ENCODE peak calls at places on chromosomes 12 and 14, in nine cellular contexts. One of them, this sample, is unnamed.

GRCh38 chr12:13362260-13362841 is 165.8 kb downstream of the EMP1 start:
- DNase-seq in prostate gland: peak
- DNase-seq in A673: peak
- DNase-seq in AG10803: peak
- DNase-seq in AG04450: no peak
- DNase-seq in CD8-positive, alpha-beta T cell: no peak
- DNase-seq in CD4-positive, alpha-beta memory T cell: peak
- DNase-seq in pancreas: peak
- DNase-seq in aorta: no peak
- DNase-seq in this sample: peak

GRCh38 chr12:29782821-29783772 is 645 bp downstream of the TMTC1 start:
- DNase-seq in aorta: peak
- DNase-seq in CD8-positive, alpha-beta T cell: no peak
- DNase-seq in pancreas: peak
- DNase-seq in A673: peak
- DNase-seq in AG04450: no peak
- DNase-seq in CD4-positive, alpha-beta memory T cell: no peak
- DNase-seq in prostate gland: peak
- DNase-seq in AG10803: no peak
- DNase-seq in this sample: peak

GRCh38 chr14:77037338-77037782 is 8.9 kb upstream of the IRF2BPL start:
- DNase-seq in prostate gland: no peak
- DNase-seq in aorta: no peak
- DNase-seq in A673: no peak
- DNase-seq in AG04450: no peak
- DNase-seq in pancreas: no peak
- DNase-seq in CD8-positive, alpha-beta T cell: no peak
- DNase-seq in AG10803: no peak
- DNase-seq in CD4-positive, alpha-beta memory T cell: no peak
- DNase-seq in this sample: no peak

GRCh38 chr12:13583630-13584029 is 387.1 kb downstream of the EMP1 start:
- DNase-seq in A673: no peak
- DNase-seq in pancreas: no peak
- DNase-seq in prostate gland: no peak
- DNase-seq in CD4-positive, alpha-beta memory T cell: no peak
- DNase-seq in CD8-positive, alpha-beta T cell: no peak
- DNase-seq in aorta: no peak
- DNase-seq in AG10803: no peak
- DNase-seq in AG04450: no peak
- DNase-seq in this sample: no peak

GRCh38 chr12:25089738-25090137 is 105.2 kb downstream of the DNAI7 start:
- DNase-seq in prostate gland: peak
- DNase-seq in CD8-positive, alpha-beta T cell: no peak
- DNase-seq in aorta: no peak
- DNase-seq in AG04450: no peak
- DNase-seq in AG10803: no peak
- DNase-seq in A673: no peak
- DNase-seq in pancreas: no peak
- DNase-seq in CD4-positive, alpha-beta memory T cell: no peak
- DNase-seq in this sample: no peak

GRCh38 chr14:55698051-55698450 is 118.0 kb downstream of the KTN1 start:
- DNase-seq in AG10803: no peak
- DNase-seq in pancreas: no peak
- DNase-seq in CD4-positive, alpha-beta memory T cell: no peak
- DNase-seq in AG04450: no peak
- DNase-seq in aorta: no peak
- DNase-seq in CD8-positive, alpha-beta T cell: no peak
- DNase-seq in A673: no peak
- DNase-seq in prostate gland: no peak
- DNase-seq in this sample: no peak

GRCh38 chr12:79678306-79678705 is 12.5 kb downstream of the PAWR start:
- DNase-seq in CD4-positive, alpha-beta memory T cell: no peak
- DNase-seq in AG10803: no peak
- DNase-seq in A673: no peak
- DNase-seq in pancreas: no peak
- DNase-seq in prostate gland: peak
- DNase-seq in CD8-positive, alpha-beta T cell: no peak
- DNase-seq in AG04450: no peak
- DNase-seq in aorta: no peak
- DNase-seq in this sample: no peak

GRCh38 chr12:2622460-2622859 is 172.3 kb upstream of the FKBP4 start:
- DNase-seq in aorta: no peak
- DNase-seq in CD8-positive, alpha-beta T cell: no peak
- DNase-seq in prostate gland: no peak
- DNase-seq in CD4-positive, alpha-beta memory T cell: no peak
- DNase-seq in AG10803: no peak
- DNase-seq in pancreas: no peak
- DNase-seq in A673: no peak
- DNase-seq in AG04450: no peak
- DNase-seq in this sample: no peak

GRCh38 chr14:89357655-89358297 is 59.3 kb downstream of the FOXN3 start:
- DNase-seq in aorta: no peak
- DNase-seq in A673: no peak
- DNase-seq in prostate gland: no peak
- DNase-seq in AG04450: no peak
- DNase-seq in CD8-positive, alpha-beta T cell: no peak
- DNase-seq in pancreas: no peak
- DNase-seq in CD4-positive, alpha-beta memory T cell: no peak
- DNase-seq in AG10803: no peak
- DNase-seq in this sample: no peak

GRCh38 chr12:132393245-132393795 is 63.9 kb upstream of the GALNT9 start:
- DNase-seq in aorta: peak
- DNase-seq in AG10803: no peak
- DNase-seq in prostate gland: no peak
- DNase-seq in CD8-positive, alpha-beta T cell: no peak
- DNase-seq in AG04450: no peak
- DNase-seq in A673: no peak
- DNase-seq in CD4-positive, alpha-beta memory T cell: no peak
- DNase-seq in pancreas: no peak
- DNase-seq in this sample: no peak

GRCh38 chr12:40312982-40313576 is 88.3 kb downstream of the LRRK2 start:
- DNase-seq in AG04450: no peak
- DNase-seq in aorta: no peak
- DNase-seq in CD4-positive, alpha-beta memory T cell: peak
- DNase-seq in AG10803: peak
- DNase-seq in prostate gland: no peak
- DNase-seq in A673: peak
- DNase-seq in CD8-positive, alpha-beta T cell: no peak
- DNase-seq in pancreas: no peak
- DNase-seq in this sample: peak

GRCh38 chr14:104858811-104859426 is 6.1 kb upstream of the CEP170B start:
- DNase-seq in prostate gland: no peak
- DNase-seq in AG04450: no peak
- DNase-seq in A673: no peak
- DNase-seq in CD4-positive, alpha-beta memory T cell: no peak
- DNase-seq in CD8-positive, alpha-beta T cell: no peak
- DNase-seq in aorta: no peak
- DNase-seq in pancreas: no peak
- DNase-seq in AG10803: no peak
- DNase-seq in this sample: no peak

GRCh38 chr12:103444983-103445382 is 50.8 kb downstream of the C12orf42 start:
- DNase-seq in pancreas: no peak
- DNase-seq in AG10803: no peak
- DNase-seq in CD8-positive, alpha-beta T cell: no peak
- DNase-seq in CD4-positive, alpha-beta memory T cell: no peak
- DNase-seq in A673: no peak
- DNase-seq in prostate gland: no peak
- DNase-seq in aorta: no peak
- DNase-seq in AG04450: no peak
- DNase-seq in this sample: no peak

GRCh38 chr14:94408546-94409095 is 20.2 kb upstream of the SERPINA1 start:
- DNase-seq in CD8-positive, alpha-beta T cell: no peak
- DNase-seq in AG04450: no peak
- DNase-seq in aorta: no peak
- DNase-seq in A673: no peak
- DNase-seq in AG10803: peak
- DNase-seq in CD4-positive, alpha-beta memory T cell: no peak
- DNase-seq in prostate gland: no peak
- DNase-seq in pancreas: no peak
- DNase-seq in this sample: no peak

GRCh38 chr12:31715283-31715825 is 13.5 kb downstream of the AMN1 start:
- DNase-seq in CD4-positive, alpha-beta memory T cell: no peak
- DNase-seq in prostate gland: no peak
- DNase-seq in pancreas: no peak
- DNase-seq in AG10803: no peak
- DNase-seq in AG04450: no peak
- DNase-seq in aorta: no peak
- DNase-seq in A673: no peak
- DNase-seq in CD8-positive, alpha-beta T cell: no peak
- DNase-seq in this sample: peak

GRCh38 chr12:106195638-106196037 is 52.2 kb downstream of the CKAP4 start:
- DNase-seq in CD8-positive, alpha-beta T cell: no peak
- DNase-seq in A673: no peak
- DNase-seq in CD4-positive, alpha-beta memory T cell: no peak
- DNase-seq in aorta: peak
- DNase-seq in pancreas: peak
- DNase-seq in prostate gland: peak
- DNase-seq in AG10803: peak
- DNase-seq in AG04450: no peak
- DNase-seq in this sample: peak

GRCh38 chr12:106300761-106301160 is 1.8 kb upstream of the TCP11L2 start:
- DNase-seq in CD4-positive, alpha-beta memory T cell: no peak
- DNase-seq in prostate gland: no peak
- DNase-seq in pancreas: no peak
- DNase-seq in CD8-positive, alpha-beta T cell: no peak
- DNase-seq in AG04450: no peak
- DNase-seq in aorta: no peak
- DNase-seq in A673: no peak
- DNase-seq in AG10803: no peak
- DNase-seq in this sample: peak

GRCh38 chr14:68951051-68951797 is 27.9 kb downstream of the ACTN1 start:
- DNase-seq in AG10803: peak
- DNase-seq in AG04450: peak
- DNase-seq in prostate gland: peak
- DNase-seq in A673: peak
- DNase-seq in aorta: peak
- DNase-seq in CD8-positive, alpha-beta T cell: no peak
- DNase-seq in pancreas: no peak
- DNase-seq in CD4-positive, alpha-beta memory T cell: no peak
- DNase-seq in this sample: peak
- H3K4me3 ChIP-seq in AG10803: peak
- H3K4me3 ChIP-seq in AG04450: peak
- H3K4me3 ChIP-seq in prostate gland: no peak
- H3K4me3 ChIP-seq in A673: no peak
- H3K4me3 ChIP-seq in aorta: no peak
- H3K4me3 ChIP-seq in CD8-positive, alpha-beta T cell: no peak
- H3K4me3 ChIP-seq in pancreas: no peak
- H3K4me3 ChIP-seq in CD4-positive, alpha-beta memory T cell: no peak
- H3K4me3 ChIP-seq in this sample: no peak

DNA sequence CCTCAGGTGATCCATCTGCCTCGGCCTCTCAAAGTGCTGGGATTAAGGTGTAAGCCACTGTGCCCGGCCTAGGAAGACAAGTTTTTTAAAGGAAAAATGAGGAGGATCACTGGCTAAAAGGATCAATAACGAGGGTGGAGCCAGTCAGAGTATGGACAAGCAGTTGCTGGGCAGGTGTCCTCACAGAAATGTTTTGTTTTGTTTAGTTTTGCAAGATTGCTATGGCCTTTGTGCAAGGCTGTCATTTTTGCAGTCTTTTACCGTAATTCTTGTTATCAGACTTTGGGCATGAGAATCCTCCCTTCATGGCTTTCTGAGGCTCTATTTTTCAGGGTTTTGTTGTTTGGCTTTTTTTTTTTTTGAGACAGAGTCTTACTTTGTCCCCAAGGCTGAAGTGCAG is 11.9 kb upstream of the METAP2 start:
- DNase-seq in AG10803: no peak
- DNase-seq in CD4-positive, alpha-beta memory T cell: no peak
- DNase-seq in aorta: no peak
- DNase-seq in AG04450: no peak
- DNase-seq in A673: no peak
- DNase-seq in prostate gland: no peak
- DNase-seq in CD8-positive, alpha-beta T cell: no peak
- DNase-seq in pancreas: no peak
- DNase-seq in this sample: no peak
- H3K4me3 ChIP-seq in AG10803: no peak
- H3K4me3 ChIP-seq in CD4-positive, alpha-beta memory T cell: no peak
- H3K4me3 ChIP-seq in aorta: no peak
- H3K4me3 ChIP-seq in AG04450: no peak
- H3K4me3 ChIP-seq in A673: no peak
- H3K4me3 ChIP-seq in prostate gland: no peak
- H3K4me3 ChIP-seq in CD8-positive, alpha-beta T cell: no peak
- H3K4me3 ChIP-seq in pancreas: no peak
- H3K4me3 ChIP-seq in this sample: no peak

DNA sequence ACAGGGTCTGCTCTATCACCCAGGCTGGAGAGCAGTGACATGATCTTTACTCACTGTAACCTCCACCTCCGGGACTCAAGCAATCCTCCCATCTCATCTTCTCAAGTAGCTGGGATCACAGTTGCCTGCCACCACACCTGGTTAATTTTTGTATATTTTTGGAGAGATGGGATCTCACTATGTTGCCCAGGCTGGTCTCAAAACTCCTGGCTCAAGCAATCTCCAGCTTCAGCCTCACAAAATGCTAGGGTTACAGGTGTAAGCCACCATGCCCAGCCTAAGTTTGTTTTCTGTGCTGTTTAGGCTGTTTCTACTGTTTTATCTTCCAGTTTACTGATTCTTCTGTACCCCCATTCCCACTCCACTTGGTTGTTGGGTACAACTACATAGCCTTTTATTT is 66.3 kb downstream of the INSM2 start:
- DNase-seq in AG10803: no peak
- DNase-seq in aorta: no peak
- DNase-seq in prostate gland: no peak
- DNase-seq in A673: no peak
- DNase-seq in CD4-positive, alpha-beta memory T cell: no peak
- DNase-seq in CD8-positive, alpha-beta T cell: no peak
- DNase-seq in pancreas: no peak
- DNase-seq in AG04450: no peak
- DNase-seq in this sample: no peak
- H3K4me3 ChIP-seq in AG10803: no peak
- H3K4me3 ChIP-seq in aorta: no peak
- H3K4me3 ChIP-seq in prostate gland: no peak
- H3K4me3 ChIP-seq in A673: no peak
- H3K4me3 ChIP-seq in CD4-positive, alpha-beta memory T cell: no peak
- H3K4me3 ChIP-seq in CD8-positive, alpha-beta T cell: no peak
- H3K4me3 ChIP-seq in pancreas: no peak
- H3K4me3 ChIP-seq in AG04450: no peak
- H3K4me3 ChIP-seq in this sample: no peak

DNA sequence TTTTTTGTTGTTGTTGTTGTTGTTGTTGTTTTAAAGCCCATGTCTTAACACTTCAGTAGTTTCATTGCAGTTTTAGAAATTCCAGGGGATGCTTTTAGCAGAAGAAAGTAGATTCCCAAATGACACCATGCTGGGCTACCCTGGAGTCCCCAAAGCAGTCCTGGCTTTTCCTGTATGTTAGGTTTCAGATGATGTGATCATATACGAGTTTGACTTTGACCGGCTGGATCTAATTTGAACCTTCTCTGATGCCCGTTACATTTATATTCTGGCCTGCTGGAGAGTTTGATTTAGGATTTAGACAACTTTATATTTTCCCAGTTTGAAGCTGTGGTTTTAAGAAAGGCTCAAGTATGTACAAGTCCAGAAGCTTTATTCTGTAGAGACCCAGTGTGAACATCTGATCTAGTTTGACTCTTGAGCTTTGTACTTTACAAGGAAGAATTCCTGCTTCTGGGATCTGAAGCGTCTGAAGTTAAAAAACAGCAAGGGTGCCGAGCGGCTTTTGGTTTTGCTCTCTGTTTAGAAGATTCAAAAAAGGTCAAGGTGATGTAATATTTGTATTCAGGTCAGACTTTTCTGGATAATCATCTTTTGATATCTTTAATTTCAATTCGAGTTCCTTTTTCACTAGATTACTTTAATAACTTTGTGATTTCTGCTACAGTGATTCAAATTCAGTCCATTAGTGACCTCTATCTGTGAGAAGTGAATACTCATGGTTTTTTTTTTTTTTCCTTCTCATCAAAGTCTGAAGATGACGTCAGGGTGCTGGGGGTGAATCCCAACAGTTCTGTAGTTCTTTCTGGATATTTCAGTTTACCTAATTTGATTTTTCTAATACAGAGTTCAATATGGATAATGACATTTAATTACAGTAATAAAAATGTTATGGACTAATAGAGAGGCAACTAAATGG is 6.2 kb downstream of the FLRT2 start:
- DNase-seq in CD8-positive, alpha-beta T cell: no peak
- DNase-seq in CD4-positive, alpha-beta memory T cell: no peak
- DNase-seq in A673: peak
- DNase-seq in prostate gland: no peak
- DNase-seq in aorta: no peak
- DNase-seq in AG10803: peak
- DNase-seq in pancreas: no peak
- DNase-seq in AG04450: no peak
- DNase-seq in this sample: peak
- H3K4me3 ChIP-seq in CD8-positive, alpha-beta T cell: no peak
- H3K4me3 ChIP-seq in CD4-positive, alpha-beta memory T cell: no peak
- H3K4me3 ChIP-seq in A673: peak
- H3K4me3 ChIP-seq in prostate gland: no peak
- H3K4me3 ChIP-seq in aorta: no peak
- H3K4me3 ChIP-seq in AG10803: peak
- H3K4me3 ChIP-seq in pancreas: peak
- H3K4me3 ChIP-seq in AG04450: peak
- H3K4me3 ChIP-seq in this sample: peak

This sample was measured in mesenchymal stem cell.